ENCODE peak calls at places on chromosomes 1 and 21, in nine cellular contexts. J is T follicular helper cell, T is left cardiac atrium, E is naive B cell, N is epithelial cell of prostate, U is mucosa of descending colon, O is neural progenitor cell, H is NCI-H774, P is anterior cingulate cortex. W is an unnamed sample.

GRCh38 chr1:25805863-25806225 is 5.9 kb downstream of the SELENON start:
- DNase-seq in J (no peak), T (peak), E (no peak), N (no peak), U (no peak), O (no peak), H (no peak), P (peak), W (no peak)

GRCh38 chr1:164706596-164706995 is 147.6 kb downstream of the PBX1 start:
- DNase-seq in J (no peak), T (no peak), E (no peak), N (no peak), U (no peak), O (peak), H (no peak), P (no peak), W (no peak)

GRCh38 chr1:109773900-109774485 is 10.3 kb upstream of the EPS8L3 start:
- DNase-seq in J (no peak), T (peak), E (no peak), N (no peak), U (peak), O (no peak), H (no peak), P (no peak), W (no peak)

GRCh38 chr1:214658785-214659184 is 55.8 kb downstream of the CENPF start:
- DNase-seq in J (no peak), T (no peak), E (no peak), N (no peak), U (no peak), O (peak), H (no peak), P (no peak), W (no peak)

GRCh38 chr1:234570336-234570735 is 39.6 kb downstream of the IRF2BP2 start:
- DNase-seq in J (no peak), T (no peak), E (no peak), N (no peak), U (no peak), O (no peak), H (peak), P (no peak), W (no peak)

GRCh38 chr1:45542591-45542990 is 8.0 kb upstream of the AKR1A1 start:
- DNase-seq in J (no peak), T (no peak), E (no peak), N (no peak), U (peak), O (no peak), H (no peak), P (no peak), W (peak)

GRCh38 chr21:43352568-43353281 is 74.2 kb downstream of the SIK1 start:
- DNase-seq in J (no peak), T (no peak), E (peak), N (no peak), U (no peak), O (no peak), H (no peak), P (no peak), W (no peak)

GRCh38 chr21:45991606-45992301 is 10.2 kb downstream of the COL6A1 start:
- DNase-seq in J (no peak), T (no peak), E (no peak), N (no peak), U (peak), O (no peak), H (no peak), P (no peak), W (peak)

GRCh38 chr1:233289676-233290075 is 5.8 kb downstream of the PCNX2 start:
- DNase-seq in J (no peak), T (no peak), E (no peak), N (no peak), U (no peak), O (peak), H (peak), P (no peak), W (no peak)

GRCh38 chr1:23980725-23981063 is 567 bp upstream of the SRSF10 start:
- DNase-seq in J (no peak), T (peak), E (no peak), N (peak), U (peak), O (peak), H (peak), P (no peak), W (no peak)

GRCh38 chr1:25106352-25106751 is 126.0 kb downstream of the SYF2 start:
- DNase-seq in J (no peak), T (no peak), E (no peak), N (no peak), U (no peak), O (no peak), H (no peak), P (no peak), W (no peak)

GRCh38 chr1:18929686-18930085 is 26.8 kb downstream of the IFFO2 start:
- DNase-seq in J (no peak), T (peak), E (no peak), N (no peak), U (no peak), O (no peak), H (no peak), P (no peak), W (no peak)

GRCh38 chr1:214440219-214440965 is 111.0 kb downstream of the PTPN14 start:
- DNase-seq in J (no peak), T (no peak), E (no peak), N (no peak), U (no peak), O (no peak), H (no peak), P (no peak), W (no peak)

GRCh38 chr21:32991299-32991850 is 34.4 kb upstream of the OLIG2 start:
- DNase-seq in J (no peak), T (no peak), E (no peak), N (no peak), U (no peak), O (peak), H (no peak), P (no peak), W (no peak)

GRCh38 chr1:111221633-111222286 is 5.8 kb upstream of the CHI3L2 start:
- DNase-seq in J (no peak), T (no peak), E (peak), N (no peak), U (no peak), O (no peak), H (no peak), P (no peak), W (peak)

GRCh38 chr1:41322835-41323234 is 38.4 kb upstream of the FOXO6 start:
- DNase-seq in J (no peak), T (no peak), E (no peak), N (no peak), U (peak), O (peak), H (peak), P (peak), W (peak)

GRCh38 chr1:227925582-227926198 is 22.0 kb downstream of the WNT9A start:
- DNase-seq in J (no peak), T (no peak), E (no peak), N (no peak), U (no peak), O (no peak), H (no peak), P (no peak), W (no peak)

GRCh38 chr1:243596441-243597183 is 253.4 kb downstream of the AKT3 start:
- DNase-seq in J (no peak), T (no peak), E (no peak), N (peak), U (no peak), O (no peak), H (no peak), P (no peak), W (no peak)

GRCh38 chr1:182430263-182431068 is 19.5 kb upstream of the RGSL1 start:
- DNase-seq in J (no peak), T (no peak), E (no peak), N (no peak), U (no peak), O (no peak), H (no peak), P (no peak), W (no peak)

GRCh38 chr1:24925082-24925779 is 4.8 kb downstream of the RUNX3 start:
- DNase-seq in J (peak), T (no peak), E (peak), N (no peak), U (no peak), O (no peak), H (no peak), P (no peak), W (peak)

GRCh38 chr21:29490016-29490415 is 191.3 kb downstream of the BACH1 start:
- DNase-seq in J (no peak), T (no peak), E (no peak), N (no peak), U (no peak), O (no peak), H (no peak), P (no peak), W (no peak)

GRCh38 chr1:209191242-209191626 is 392.3 kb upstream of the CAMK1G start:
- DNase-seq in J (no peak), T (no peak), E (no peak), N (no peak), U (no peak), O (no peak), H (no peak), P (no peak), W (no peak)

GRCh38 chr1:159843459-159843858 is 16.8 kb downstream of the SLAMF8 start:
- DNase-seq in J (no peak), T (no peak), E (no peak), N (no peak), U (no peak), O (no peak), H (no peak), P (no peak), W (no peak)

GRCh38 chr1:26409191-26409751 is 1.3 kb upstream of the LIN28A start:
- DNase-seq in J (no peak), T (no peak), E (no peak), N (no peak), U (no peak), O (peak), H (no peak), P (no peak), W (no peak)

GRCh38 chr1:46131727-46132528 is 501 bp downstream of the PIK3R3 start:
- DNase-seq in J (peak), T (peak), E (peak), N (no peak), U (peak), O (peak), H (peak), P (no peak), W (peak)

GRCh38 chr1:207823880-207824566 is 72.2 kb downstream of the CD46 start:
- DNase-seq in J (peak), T (peak), E (peak), N (peak), U (peak), O (peak), H (no peak), P (peak), W (peak)

GRCh38 chr21:35190201-35190701 is 141.1 kb upstream of the RUNX1 start:
- DNase-seq in J (no peak), T (no peak), E (no peak), N (peak), U (no peak), O (no peak), H (no peak), P (no peak), W (no peak)

GRCh38 chr1:168729405-168729802 is 398 bp upstream of the DPT start:
- DNase-seq in J (no peak), T (no peak), E (no peak), N (no peak), U (no peak), O (no peak), H (no peak), P (no peak), W (no peak)

GRCh38 chr1:37722181-37723071 is 30.1 kb downstream of the CDCA8 start:
- DNase-seq in J (no peak), T (no peak), E (no peak), N (no peak), U (no peak), O (no peak), H (no peak), P (no peak), W (no peak)

GRCh38 chr21:28253378-28253777 is 739.3 kb downstream of the LTN1 start:
- DNase-seq in J (no peak), T (no peak), E (no peak), N (peak), U (no peak), O (no peak), H (no peak), P (no peak), W (no peak)

GRCh38 chr1:20555025-20555757 is 2.8 kb downstream of the FAM43B start:
- DNase-seq in J (no peak), T (peak), E (no peak), N (no peak), U (no peak), O (no peak), H (no peak), P (no peak), W (no peak)

GRCh38 chr21:44908496-44908895 is 12.2 kb downstream of the ITGB2 start:
- DNase-seq in J (no peak), T (no peak), E (no peak), N (no peak), U (no peak), O (no peak), H (no peak), P (no peak), W (no peak)

GRCh38 chr1:11465307-11465706 is 13.6 kb upstream of the DISP3 start:
- DNase-seq in J (no peak), T (no peak), E (no peak), N (no peak), U (no peak), O (no peak), H (no peak), P (no peak), W (no peak)

GRCh38 chr1:228394571-228395394 is 11.9 kb downstream of the TRIM11 start:
- DNase-seq in J (no peak), T (no peak), E (no peak), N (no peak), U (no peak), O (no peak), H (no peak), P (no peak), W (peak)

W was measured in Peyer's patch.